ENCODE peak calls at places on chromosome 20, in five cellular contexts. R, G, T, E and M are unnamed samples.

GRCh38 chr20:44706371-44707258 is 8.6 kb upstream of the CCN5 start:
- DNase-seq in T (peak; percentile 35), G (no peak), R (no peak), E (no peak), M (no peak)

GRCh38 chr20:48807586-48808381 is 20.0 kb downstream of the PREX1 start:
- DNase-seq in G (no peak), E (no peak), R (no peak), T (no peak), M (no peak)

GRCh38 chr20:25196701-25197120 is 1.2 kb downstream of the ENTPD6 start:
- DNase-seq in R (no peak), T (no peak), E (no peak), G (no peak), M (no peak)

GRCh38 chr20:25300496-25301170 is 52.7 kb downstream of the PYGB start:
- DNase-seq in T (peak; percentile 42), G (no peak), E (no peak), R (no peak), M (no peak)

GRCh38 chr20:21202284-21202683 is 76.4 kb downstream of the KIZ start:
- DNase-seq in G (no peak), R (no peak), E (peak; percentile 10), T (peak; percentile 43), M (no peak)

GRCh38 chr20:38338849-38339520 is 7.3 kb upstream of the LBP start:
- DNase-seq in R (no peak), T (no peak), E (peak; percentile 23), G (peak; percentile 29), M (peak; percentile 73)

GRCh38 chr20:52918311-52918710 is 53.8 kb upstream of the TSHZ2 start:
- DNase-seq in T (no peak), R (no peak), E (no peak), G (no peak), M (no peak)

GRCh38 chr20:1357921-1358671 is 29.2 kb upstream of the SDCBP2 start:
- DNase-seq in R (no peak), E (no peak), G (no peak), T (peak; percentile 83), M (no peak)

GRCh38 chr20:54479138-54479906 is 3.9 kb downstream of the DOK5 start:
- DNase-seq in R (no peak), E (peak; percentile 70), T (peak; percentile 11), G (no peak), M (peak; percentile 38)

GRCh38 chr20:2451422-2451821 is 19.2 kb downstream of the SNRPB start:
- DNase-seq in E (no peak), G (no peak), T (no peak), R (no peak), M (no peak)

GRCh38 chr20:19405958-19406357 is 193.5 kb downstream of the SLC24A3 start:
- DNase-seq in R (no peak), E (no peak), T (no peak), G (no peak), M (no peak)

GRCh38 chr20:46701556-46701955 is 7.9 kb upstream of the SLC2A10 start:
- DNase-seq in R (no peak), G (no peak), E (no peak), T (no peak), M (no peak)

GRCh38 chr20:37534401-37535157 is 6.9 kb upstream of the BLCAP start:
- DNase-seq in G (no peak), R (peak; percentile 83), T (peak; percentile 77), E (peak; percentile 94), M (peak; percentile 46)

GRCh38 chr20:41316009-41316408 is 1.5 kb downstream of the ZHX3 start:
- DNase-seq in T (no peak), G (no peak), E (peak; percentile 10), R (no peak), M (no peak)

GRCh38 chr20:22775256-22775655 is 190.9 kb upstream of the FOXA2 start:
- DNase-seq in T (no peak), G (no peak), R (no peak), E (no peak), M (no peak)

GRCh38 chr20:20547221-20547875 is 165.1 kb downstream of the RALGAPA2 start:
- DNase-seq in R (no peak), G (no peak), E (no peak), T (peak; percentile 81), M (no peak)

GRCh38 chr20:46523696-46524328 is 10.5 kb upstream of the ZNF334 start:
- DNase-seq in R (peak; percentile 20), G (no peak), E (peak; percentile 34), T (peak; percentile 17), M (no peak)

GRCh38 chr20:37911838-37912273 is 8.9 kb downstream of the VSTM2L start:
- DNase-seq in R (no peak), E (peak; percentile 58), G (no peak), T (peak; percentile 4), M (peak; percentile 87)

GRCh38 chr20:41256516-41256915 is 61.0 kb downstream of the ZHX3 start:
- DNase-seq in R (no peak), G (no peak), T (no peak), E (no peak), M (no peak)

GRCh38 chr20:34365765-34366213 is 2.7 kb downstream of the ITCH start:
- DNase-seq in G (no peak), E (no peak), T (no peak), R (no peak), M (no peak)

GRCh38 chr20:34362502-34363061 is 491 bp upstream of the ITCH start:
- DNase-seq in T (no peak), E (peak; percentile 44), R (peak; percentile 6), G (no peak), M (no peak)

GRCh38 chr20:34367155-34367554 is 4.1 kb downstream of the ITCH start:
- DNase-seq in G (no peak), T (no peak), E (no peak), R (no peak), M (no peak)

GRCh38 chr20:34364013-34364382 is 925 bp downstream of the ITCH start:
- DNase-seq in G (no peak), R (no peak), E (peak; percentile 70), T (peak; percentile 34), M (no peak)

DNA sequence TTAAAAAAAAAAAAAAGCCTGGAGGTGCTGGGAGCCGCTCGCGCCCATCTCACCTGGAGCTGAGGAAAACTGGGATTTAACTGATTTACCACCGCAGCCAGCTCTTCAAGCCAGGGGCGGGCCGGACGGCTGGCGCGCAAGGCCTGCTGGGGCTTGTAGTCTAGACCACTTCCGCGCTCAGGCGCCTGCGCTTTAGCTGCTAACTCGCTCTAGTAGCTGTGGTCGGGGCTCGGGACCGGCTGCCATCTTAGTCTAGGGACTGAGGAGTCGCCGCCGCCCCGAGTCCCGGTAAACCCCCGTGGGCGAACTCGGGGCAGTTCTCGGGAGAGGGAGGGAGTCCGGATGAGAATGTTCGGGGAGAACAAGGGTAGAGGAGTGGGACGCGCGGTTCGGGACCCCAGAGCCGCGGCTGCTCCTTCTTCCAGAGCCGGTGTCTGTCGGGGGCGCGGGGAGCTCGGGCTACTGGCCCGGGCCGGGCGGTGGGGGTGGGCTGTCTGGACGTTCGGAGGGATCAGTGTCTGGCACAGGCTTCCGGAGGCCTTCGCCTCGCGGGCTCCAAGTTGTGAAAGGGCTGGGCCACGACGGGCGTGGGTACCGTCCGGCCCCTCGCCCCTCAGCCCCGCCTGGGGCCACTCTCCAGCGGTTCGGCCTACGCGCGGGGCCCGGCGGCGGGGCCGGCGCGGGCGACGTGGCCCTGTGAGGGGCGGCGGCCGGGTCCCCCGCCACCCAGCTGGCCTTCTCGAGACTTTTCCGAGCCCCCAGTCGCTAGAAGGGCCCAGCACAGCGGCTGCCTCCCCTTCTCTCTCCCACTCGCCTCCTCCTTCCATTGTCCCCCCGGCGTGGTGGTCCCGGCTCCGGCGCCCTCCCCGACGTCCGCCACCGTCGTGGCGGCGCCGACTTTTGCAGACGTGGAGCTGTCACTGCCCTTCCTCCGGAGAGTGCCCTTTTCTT is at the start of gene ITCH:
- DNase-seq in R (peak; percentile 90), G (peak; percentile 93), T (peak; percentile 95), E (peak; percentile 98), M (peak; percentile 97)
- H3K14ac ChIP-seq in R (peak within 1 kb of the TSS; percentile 71), G (no peak within 1 kb of the TSS), T (peak within 1 kb of the TSS; percentile 99), E (peak within 1 kb of the TSS; percentile 96), M (peak within 1 kb of the TSS; percentile 95)

DNA sequence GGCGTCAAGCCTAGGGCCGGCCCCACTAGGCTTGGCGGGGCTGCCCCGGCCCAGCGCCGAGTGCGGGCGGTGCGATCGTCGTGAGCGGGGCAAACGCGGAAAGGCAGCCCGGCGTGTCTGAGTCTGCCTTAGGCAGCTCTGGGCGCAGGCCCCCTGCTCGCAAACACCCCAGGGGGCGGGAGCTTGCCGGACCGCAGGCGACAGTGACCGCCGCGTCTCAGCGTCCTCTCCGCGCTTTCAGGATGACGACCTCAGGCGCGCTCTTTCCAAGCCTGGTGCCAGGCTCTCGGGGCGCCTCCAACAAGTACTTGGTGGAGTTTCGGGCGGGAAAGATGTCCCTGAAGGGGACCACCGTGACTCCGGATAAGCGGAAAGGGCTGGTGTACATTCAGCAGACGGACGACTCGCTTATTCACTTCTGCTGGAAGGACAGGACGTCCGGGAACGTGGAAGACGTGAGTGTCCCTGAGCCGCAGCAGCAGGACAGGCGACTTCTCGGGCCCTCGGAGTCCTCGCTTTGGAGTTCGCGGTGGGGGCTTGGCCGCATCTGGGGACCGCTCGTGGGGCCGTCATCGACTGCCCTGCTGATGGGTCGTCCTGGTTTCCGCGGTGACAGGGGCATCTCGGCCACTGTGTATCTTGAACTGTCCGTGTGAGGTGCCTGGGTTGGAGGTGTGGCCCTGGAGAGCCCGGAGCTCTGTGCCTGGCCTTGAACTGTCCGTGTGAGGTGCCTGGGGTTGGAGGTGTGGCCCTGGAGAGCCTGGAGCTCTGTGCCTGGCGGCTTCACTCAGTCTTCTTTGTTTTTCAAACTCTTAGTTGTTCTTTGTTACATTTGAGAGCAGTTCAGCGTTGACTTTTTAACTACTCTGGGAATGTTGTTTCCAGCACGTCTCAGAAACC is 780 bp downstream of the ADRM1 start:
- DNase-seq in R (no peak), T (no peak), G (no peak), E (peak; percentile 56), M (peak; percentile 31)
- H3K14ac ChIP-seq in R (peak overlapping the region; percentile 38), T (peak overlapping the region; percentile 59), G (no peak overlapping the region), E (peak overlapping the region; percentile 85), M (peak overlapping the region; percentile 63)

GRCh38 chr20:6006603-6006949 is 47.3 kb downstream of the LRRN4 start:
- DNase-seq in T (no peak), E (peak; percentile 7), G (no peak), R (no peak), M (no peak)
- H3K14ac ChIP-seq in T (peak overlapping the region; percentile 75), E (peak overlapping the region; percentile 86), G (no peak overlapping the region), R (no peak overlapping the region), M (no peak overlapping the region)

GRCh38 chr20:51800769-51801219 is 1.5 kb downstream of the SALL4 start:
- DNase-seq in R (no peak), E (peak; percentile 12), G (no peak), T (no peak), M (no peak)
- H3K14ac ChIP-seq in R (peak overlapping the region; percentile 90), E (peak overlapping the region; percentile 72), G (peak overlapping the region; percentile 82), T (no peak overlapping the region), M (peak overlapping the region; percentile 96)

DNA sequence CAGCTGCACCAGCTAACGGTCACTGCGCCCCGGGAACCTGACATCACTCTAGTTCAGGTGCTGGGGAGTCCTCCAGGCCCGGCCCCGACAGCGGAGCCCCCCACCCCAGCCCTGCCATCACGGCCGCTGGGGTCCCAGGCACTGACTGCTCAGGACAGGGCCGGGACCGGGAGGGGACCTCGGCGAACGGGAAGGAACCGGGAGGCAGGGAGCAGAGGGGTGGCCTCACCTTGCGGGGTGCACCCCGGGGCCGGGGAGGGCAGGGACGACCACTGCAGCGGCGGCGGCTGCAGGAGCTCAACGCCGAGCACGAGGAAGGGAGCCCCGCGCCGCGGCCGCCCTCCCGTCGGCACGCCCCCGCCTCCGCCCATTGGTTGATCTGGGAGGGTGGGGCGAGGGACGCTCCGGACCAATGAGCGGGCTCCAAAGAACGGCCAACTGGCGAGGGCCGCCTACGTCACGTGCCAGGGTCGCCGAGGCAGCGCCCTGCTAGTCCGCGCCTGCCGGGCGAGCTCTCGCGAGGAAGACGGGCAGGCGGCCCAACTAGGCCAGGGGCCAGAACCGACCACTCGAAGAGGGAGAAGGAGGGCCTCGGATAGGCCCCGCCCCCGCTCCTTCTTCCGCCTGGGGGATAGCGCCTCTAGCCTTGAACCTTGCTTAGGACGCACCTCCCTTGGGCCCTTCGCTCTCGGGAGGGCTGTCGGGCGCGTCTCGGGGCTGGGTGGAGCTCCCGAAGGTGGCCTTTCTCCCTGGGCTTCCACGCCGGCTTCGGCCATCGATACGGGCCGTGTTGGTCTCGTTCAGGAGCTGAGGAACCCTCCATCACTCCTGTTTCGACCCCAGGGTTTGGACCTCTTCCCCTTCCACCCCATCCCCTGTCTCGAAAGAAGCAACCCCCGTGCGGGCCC is at the start of gene ADISSP:
- DNase-seq in T (peak; percentile 98), G (peak; percentile 97), E (peak; percentile 99), R (peak; percentile 95), M (peak; percentile 99)
- H3K14ac ChIP-seq in T (peak within 1 kb of the TSS; percentile 69), G (no peak within 1 kb of the TSS), E (peak within 1 kb of the TSS; percentile 80), R (peak within 1 kb of the TSS; percentile 97), M (peak within 1 kb of the TSS; percentile 70)